ENCODE peak calls at places on chromosome 22, in four cellular contexts. C, P, F and M are unnamed samples.

GRCh38 chr22:48940266-48940987 is 887.2 kb downstream of the BRD1 start:
- DNase-seq in C (no peak), P (no peak), F (no peak), M (no peak)

GRCh38 chr22:37329239-37330140 is 47.2 kb downstream of the CYTH4 start:
- DNase-seq in C (no peak), P (no peak), F (no peak), M (no peak)

GRCh38 chr22:27937453-27937852 is 18.4 kb upstream of the PITPNB start:
- DNase-seq in C (no peak), P (no peak), F (no peak), M (no peak)

GRCh38 chr22:37088108-37088605 is 21.4 kb downstream of the TMPRSS6 start:
- DNase-seq in C (peak), P (no peak), F (no peak), M (no peak)

GRCh38 chr22:37715760-37716159 is 18.9 kb downstream of the TRIOBP start:
- DNase-seq in C (no peak), P (no peak), F (no peak), M (no peak)

GRCh38 chr22:20565079-20565734 is 57.8 kb downstream of the MED15 start:
- DNase-seq in C (no peak), P (no peak), F (no peak), M (no peak)

GRCh38 chr22:29204617-29205183 is 996 bp upstream of the EMID1 start:
- DNase-seq in C (no peak), P (no peak), F (no peak), M (no peak)

GRCh38 chr22:45400046-45400445 is 13.4 kb downstream of the SMC1B start:
- DNase-seq in C (no peak), P (no peak), F (no peak), M (no peak)

GRCh38 chr22:38080847-38081635 is 2.9 kb downstream of the SLC16A8 start:
- DNase-seq in C (no peak), P (peak), F (no peak), M (no peak)

GRCh38 chr22:27580311-27580897 is 221.2 kb downstream of the MN1 start:
- DNase-seq in C (no peak), P (no peak), F (no peak), M (no peak)

GRCh38 chr22:39242809-39243442 is 1.9 kb downstream of the PDGFB start:
- DNase-seq in C (no peak), P (no peak), F (no peak), M (no peak)

GRCh38 chr22:39960791-39961746 is 872 bp downstream of the TMA7B start:
- DNase-seq in C (no peak), P (no peak), F (no peak), M (peak)

GRCh38 chr22:20099099-20099711 is 16.7 kb upstream of the RANBP1 start:
- DNase-seq in C (no peak), P (no peak), F (no peak), M (no peak)

GRCh38 chr22:22752556-22753477 is 108.4 kb downstream of the GGTLC2 start:
- DNase-seq in C (no peak), P (no peak), F (no peak), M (no peak)

GRCh38 chr22:45885171-45885840 is 91.7 kb downstream of the WNT7B start:
- DNase-seq in C (no peak), P (no peak), F (no peak), M (no peak)

GRCh38 chr22:17587631-17588030 is 24.3 kb downstream of the SLC25A18 start:
- DNase-seq in C (no peak), P (no peak), F (no peak), M (no peak)

GRCh38 chr22:36166086-36166485 is 5.5 kb upstream of the APOL3 start:
- DNase-seq in C (no peak), P (no peak), F (no peak), M (no peak)

GRCh38 chr22:40237788-40238424 is 60.2 kb downstream of the TNRC6B start:
- DNase-seq in C (no peak), P (no peak), F (no peak), M (no peak)

GRCh38 chr22:45218974-45219373 is 21.7 kb downstream of the KIAA0930 start:
- DNase-seq in C (no peak), P (no peak), F (no peak), M (peak)

GRCh38 chr22:37932821-37933578 is 20.4 kb downstream of the C22orf23 start:
- DNase-seq in C (no peak), P (no peak), F (no peak), M (no peak)

GRCh38 chr22:17980638-17981051 is 43.7 kb downstream of the MICAL3 start:
- DNase-seq in C (no peak), P (no peak), F (no peak), M (no peak)

GRCh38 chr22:30865656-30866055 is 102.9 kb downstream of the MORC2 start:
- DNase-seq in C (no peak), P (no peak), F (no peak), M (no peak)

GRCh38 chr22:39205344-39206021 is 39.3 kb downstream of the PDGFB start:
- DNase-seq in C (peak), P (no peak), F (no peak), M (no peak)

GRCh38 chr22:41028841-41029240 is 63.6 kb upstream of the EP300 start:
- DNase-seq in C (no peak), P (no peak), F (no peak), M (no peak)

GRCh38 chr22:41561335-41561734 is 525 bp downstream of the CSDC2 start:
- DNase-seq in C (no peak), P (no peak), F (no peak), M (no peak)